ENCODE peak calls at places on chromosomes 13 and 19, in five cellular contexts. V is cardiac fibroblast, W is breast epithelium, N is PC-9, L is MCF 10A. Q is an unnamed sample.

GRCh38 chr19:45630463-45630862 is 8.7 kb downstream of the EML2 start:
- DNase-seq in W (no peak), L (peak), N (peak), V (peak), Q (no peak)

GRCh38 chr13:110326263-110326904 is 19.3 kb downstream of the COL4A2 start:
- DNase-seq in N (no peak), W (no peak), L (peak), V (no peak), Q (no peak)

GRCh38 chr19:39397360-39398296 is 6.5 kb downstream of the MED29 start:
- DNase-seq in L (peak), W (peak), V (peak), N (peak), Q (peak)

GRCh38 chr13:38824342-38824741 is 137.5 kb downstream of the FREM2 start:
- DNase-seq in V (no peak), N (no peak), L (peak), W (no peak), Q (no peak)

GRCh38 chr19:49833594-49833993 is 15.5 kb downstream of the MED25 start:
- DNase-seq in V (no peak), N (no peak), W (no peak), L (no peak), Q (no peak)

GRCh38 chr19:41355035-41355434 is 1.3 kb upstream of the TGFB1 start:
- DNase-seq in V (no peak), W (no peak), L (no peak), N (no peak), Q (no peak)

GRCh38 chr13:24923305-24923640 is 159.3 kb downstream of the RNF17 start:
- DNase-seq in N (no peak), L (peak), V (peak), W (no peak), Q (no peak)

GRCh38 chr13:33284916-33285315 is 639 bp downstream of the STARD13 start:
- DNase-seq in W (no peak), L (no peak), V (peak), N (peak), Q (no peak)

GRCh38 chr19:3768748-3769099 is 3.3 kb downstream of the RAX2 start:
- DNase-seq in V (no peak), L (no peak), W (no peak), N (no peak), Q (no peak)

GRCh38 chr13:27968316-27969072 is 621 bp downstream of the CDX2 start:
- DNase-seq in W (no peak), N (no peak), V (no peak), L (no peak), Q (no peak)

GRCh38 chr19:49506575-49507105 is 5.8 kb upstream of the FCGRT start:
- DNase-seq in V (peak), L (peak), W (no peak), N (no peak), Q (peak)

GRCh38 chr19:41871573-41872383 is 5.3 kb upstream of the CD79A start:
- DNase-seq in V (no peak), W (no peak), N (peak), L (peak), Q (no peak)

GRCh38 chr13:111666377-111666776 is 345.9 kb downstream of the TEX29 start:
- DNase-seq in L (no peak), N (no peak), V (no peak), W (no peak), Q (no peak)

GRCh38 chr13:29707876-29708543 is 112.5 kb upstream of the SLC7A1 start:
- DNase-seq in V (peak), W (no peak), N (no peak), L (peak), Q (no peak)

GRCh38 chr19:10074153-10074552 is 12.0 kb upstream of the SHFL start:
- DNase-seq in V (peak), L (peak), W (no peak), N (no peak), Q (no peak)

GRCh38 chr19:43782311-43782660 is 1.5 kb upstream of the KCNN4 start:
- DNase-seq in N (no peak), V (no peak), L (no peak), W (no peak), Q (no peak)

GRCh38 chr13:40445557-40445990 is 220.9 kb downstream of the FOXO1 start:
- DNase-seq in W (no peak), N (no peak), L (peak), V (peak), Q (no peak)

DNA sequence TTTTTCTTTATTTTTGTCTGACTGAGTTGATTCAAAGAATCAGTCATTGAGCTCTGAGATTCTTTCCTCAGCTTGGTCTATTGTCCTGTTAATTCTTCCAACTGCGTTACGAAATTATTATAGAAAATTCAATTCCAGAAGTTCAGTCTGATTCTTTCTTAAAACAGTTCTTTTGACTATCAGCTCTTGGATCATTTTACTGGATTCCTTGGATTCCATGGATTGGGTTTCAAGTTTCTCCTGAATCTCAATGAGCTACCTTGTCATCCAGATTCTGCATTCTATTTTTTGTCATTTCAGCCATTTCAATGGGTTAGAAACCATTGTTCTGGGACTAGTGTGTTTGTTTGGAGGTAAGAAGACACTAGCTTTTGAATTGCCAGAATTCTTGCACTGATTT is 169.3 kb downstream of the PCDH20 start:
- DNase-seq in V (no peak), W (no peak), L (no peak), N (no peak), Q (no peak)
- TF ChIP-seq CTCF in V (no peak), W (no peak), L (no peak), N (no peak), Q (no peak)

DNA sequence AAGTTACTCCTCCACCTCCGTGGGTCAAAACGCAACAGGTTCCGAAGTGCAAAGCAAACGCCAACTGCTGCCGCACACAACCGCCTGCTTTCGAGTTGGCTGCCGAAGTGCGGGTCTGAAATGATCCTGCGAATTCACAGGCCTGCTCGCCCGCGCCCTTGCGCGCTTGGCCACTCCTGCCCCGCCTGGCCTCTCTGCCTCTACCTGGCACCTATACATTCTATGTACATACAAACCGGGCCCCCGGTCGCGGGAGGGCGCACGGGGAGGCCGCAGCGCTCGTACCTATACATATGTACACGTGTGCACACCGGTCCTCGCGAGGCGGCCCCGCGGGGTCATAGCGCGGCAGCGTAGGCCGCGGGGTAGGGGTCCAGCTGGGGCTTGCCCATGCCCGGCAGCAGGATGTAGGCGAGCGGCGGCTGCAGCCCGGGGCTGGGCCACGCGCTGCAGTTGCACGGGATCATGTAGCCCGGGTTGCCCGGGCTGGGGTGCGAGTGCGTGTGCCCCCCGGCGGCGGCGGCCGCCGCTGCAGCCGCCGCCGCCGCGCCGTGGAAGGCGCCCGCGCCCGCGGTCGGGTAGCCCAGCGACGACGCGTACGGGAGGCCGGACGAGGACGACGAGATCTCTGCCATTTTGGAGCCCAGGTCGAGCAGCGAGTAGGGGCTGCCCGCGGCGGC is 1.3 kb downstream of the SOX21 start:
- DNase-seq in N (no peak), L (no peak), W (no peak), V (no peak), Q (no peak)
- TF ChIP-seq CTCF in N (no peak), L (no peak), W (no peak), V (no peak), Q (peak)

DNA sequence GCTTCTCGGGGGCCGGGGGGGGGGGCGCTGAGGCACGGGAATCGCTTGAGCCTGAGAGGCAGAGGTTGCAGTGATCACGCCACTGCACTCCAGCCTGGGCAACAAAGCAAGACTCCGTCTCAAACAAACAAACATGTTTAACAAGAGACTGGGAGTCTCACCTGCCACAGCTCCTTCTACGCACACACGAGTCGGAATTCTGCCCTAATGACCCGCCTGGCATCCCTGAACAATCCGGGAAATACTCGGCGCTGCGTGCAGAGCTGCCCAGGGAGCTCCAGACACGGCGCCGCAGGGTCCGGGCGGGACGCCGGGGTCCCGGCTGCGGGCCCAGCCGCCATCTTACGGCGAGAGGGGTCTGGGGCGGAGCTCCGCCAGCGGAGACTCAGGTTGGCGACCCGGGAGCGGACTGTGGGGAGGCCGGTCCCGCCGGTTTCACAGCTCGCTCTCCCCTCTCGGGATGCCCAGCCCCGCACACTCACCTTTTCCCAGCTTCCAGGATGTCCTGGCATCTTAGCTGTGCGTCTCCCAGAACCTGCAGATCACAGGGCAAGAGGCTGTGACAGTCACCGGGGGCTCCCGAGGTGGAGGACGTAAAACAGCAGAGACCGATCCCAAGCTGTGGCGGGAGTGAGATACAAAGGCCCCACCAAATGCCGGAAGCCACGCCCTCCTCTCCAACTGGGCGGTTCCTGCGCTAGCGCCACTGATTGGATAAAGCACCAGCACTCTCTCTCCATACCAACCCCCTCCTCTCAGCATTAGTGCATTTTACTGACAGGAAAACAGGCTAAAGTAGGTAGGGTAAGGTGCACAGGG is 23.6 kb upstream of the ZNF724 start:
- DNase-seq in L (peak), N (peak), V (peak), W (peak), Q (peak)
- TF ChIP-seq CTCF in L (no peak), N (no peak), V (no peak), W (no peak), Q (peak)

GRCh38 chr13:48504606-48505369 is 28.1 kb downstream of the RCBTB2 start:
- DNase-seq in V (no peak), N (no peak), W (no peak), L (no peak), Q (no peak)
- TF ChIP-seq CTCF in V (no peak), N (no peak), W (no peak), L (no peak), Q (no peak)

DNA sequence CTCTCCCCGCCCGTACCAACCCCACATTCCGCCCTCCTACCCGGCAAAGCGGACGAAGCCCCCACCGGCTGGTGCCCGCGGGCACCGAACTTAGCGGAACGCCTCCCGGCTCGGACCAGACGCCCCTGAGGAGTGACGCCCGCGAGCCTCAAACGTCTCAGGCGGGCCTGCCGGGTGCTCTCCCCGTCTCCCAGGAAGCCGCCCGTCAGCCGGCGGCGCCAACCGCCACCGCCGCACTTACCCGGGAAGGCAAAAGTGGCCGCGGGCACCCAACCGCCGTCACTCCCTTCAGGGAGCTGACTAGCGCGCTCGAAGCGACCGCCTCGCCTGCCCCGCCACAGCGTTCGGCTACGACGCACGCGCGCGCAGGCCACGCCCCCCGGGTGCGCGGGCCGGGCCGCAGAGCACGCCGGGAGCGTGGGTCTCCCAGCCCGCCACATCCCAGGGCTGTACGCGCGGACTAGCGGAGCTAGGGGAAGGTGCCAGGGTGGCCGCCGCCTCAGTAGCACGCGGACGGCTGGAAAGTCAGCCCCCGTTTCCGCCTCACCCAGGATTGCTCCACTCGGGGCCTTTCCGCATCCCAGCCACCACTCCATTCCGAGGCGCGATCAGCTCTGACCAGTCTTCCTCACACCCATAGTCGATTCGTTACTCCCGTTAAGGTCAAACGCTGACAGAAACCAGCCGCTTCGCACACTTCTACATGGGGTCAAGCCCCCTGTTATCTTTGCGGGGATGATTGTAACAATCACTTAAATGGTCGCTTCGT is at the start of gene TEX30:
- DNase-seq in V (peak), L (peak), W (peak), N (peak), Q (peak)
- TF ChIP-seq CTCF in V (no peak), L (no peak), W (peak), N (no peak), Q (no peak)

GRCh38 chr19:18392417-18392816 is 5.0 kb downstream of the LRRC25 start:
- DNase-seq in L (no peak), N (no peak), W (no peak), V (no peak), Q (no peak)
- TF ChIP-seq CTCF in L (no peak), N (no peak), W (no peak), V (no peak), Q (no peak)

DNA sequence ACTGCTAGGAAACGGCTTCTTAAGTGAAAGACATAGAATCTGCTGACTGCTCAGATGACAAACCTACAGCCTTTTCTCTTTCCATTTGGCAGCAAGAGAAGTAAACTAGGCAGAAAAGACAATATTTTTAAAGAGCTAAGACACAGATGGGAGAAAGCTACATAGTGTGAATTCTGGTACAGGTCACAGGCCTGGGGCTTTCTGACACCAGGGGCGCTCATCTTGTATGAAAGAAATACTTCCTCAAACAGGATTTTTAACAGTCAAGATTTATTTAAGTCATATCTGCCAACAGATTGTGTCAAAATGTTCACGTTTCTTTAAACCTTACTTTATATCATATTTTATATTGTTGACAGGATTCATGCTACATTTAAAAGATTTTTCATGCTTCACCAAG is 78.4 kb downstream of the MIPEP start:
- DNase-seq in W (no peak), V (no peak), N (no peak), L (no peak), Q (no peak)
- TF ChIP-seq CTCF in W (no peak), V (no peak), N (no peak), L (no peak), Q (no peak)

DNA sequence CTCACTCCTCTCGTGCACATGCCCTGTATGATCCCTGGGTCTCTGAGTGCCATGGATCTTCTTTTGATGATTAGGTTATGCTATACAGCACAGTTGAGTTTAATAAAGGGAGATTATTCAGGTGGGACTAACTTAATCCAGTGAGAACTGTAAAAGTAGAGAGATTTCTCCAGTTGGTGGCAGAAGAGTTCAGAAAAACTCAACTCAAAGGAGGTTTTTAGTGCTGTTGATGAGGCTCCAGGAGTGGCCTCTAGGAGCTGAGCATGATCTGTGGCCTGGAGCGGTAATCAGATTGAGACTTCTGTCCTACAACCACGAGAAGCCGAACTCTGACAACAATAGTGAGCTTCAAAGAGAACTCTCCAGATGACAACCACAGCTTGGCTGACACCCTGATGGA is 413.5 kb downstream of the ZNF536 start:
- DNase-seq in L (no peak), N (no peak), V (no peak), W (no peak), Q (no peak)
- TF ChIP-seq CTCF in L (no peak), N (no peak), V (no peak), W (no peak), Q (no peak)

DNA sequence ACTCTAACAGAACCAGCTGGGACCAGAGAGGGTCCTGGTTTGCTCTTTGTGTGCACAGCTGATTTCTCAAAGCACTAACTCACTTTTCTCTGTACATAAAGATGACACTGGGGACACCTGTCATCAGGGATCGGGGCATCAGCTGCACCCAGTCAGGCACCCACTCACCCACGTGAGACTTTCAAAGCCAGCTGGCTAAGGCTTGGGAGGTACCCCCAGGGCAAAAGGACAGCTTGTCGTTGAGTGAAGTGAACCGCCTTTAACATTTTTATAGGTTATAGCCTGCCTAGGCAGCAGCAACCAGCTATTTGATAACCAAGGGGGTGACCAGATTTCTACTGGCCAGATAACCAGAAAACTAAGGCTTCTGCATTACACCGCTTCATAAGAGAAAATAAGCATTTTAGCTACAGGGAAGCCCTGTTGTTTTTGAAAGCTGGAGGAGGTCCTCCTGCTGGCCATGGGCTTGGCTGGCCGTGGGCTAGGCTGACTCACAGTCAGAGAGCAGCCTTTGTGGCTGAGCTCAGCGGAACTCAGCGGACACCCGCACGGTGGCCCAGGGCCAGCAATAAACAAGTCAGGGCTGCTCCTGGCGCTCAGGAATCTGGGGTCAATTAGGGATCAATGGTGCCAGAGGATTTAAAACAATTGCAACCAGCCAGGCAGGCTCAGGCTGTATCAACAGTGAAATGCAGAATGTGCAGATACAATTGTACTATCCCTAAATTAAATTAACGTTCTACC is 57.1 kb downstream of the ALOX5AP start:
- DNase-seq in V (peak), N (peak), W (peak), L (peak), Q (no peak)
- TF ChIP-seq CTCF in V (peak), N (peak), W (peak), L (peak), Q (no peak)